ENCODE peak calls at places on chromosome 1, in nine cellular contexts. One of them, this sample, is unnamed.

GRCh38 chr1:159122005-159122621 is 45.5 kb upstream of the AIM2 start:
- DNase-seq in H1: no peak
- DNase-seq in HCT116: no peak
- DNase-seq in A549: no peak
- DNase-seq in K562: no peak
- DNase-seq in endothelial cell of umbilical vein: peak
- DNase-seq in GM12878: peak
- DNase-seq in HepG2: no peak
- DNase-seq in SK-N-SH: no peak
- DNase-seq in this sample: no peak

GRCh38 chr1:90045853-90046563 is 51.1 kb downstream of the ZNF326 start:
- DNase-seq in H1: peak
- DNase-seq in HCT116: peak
- DNase-seq in A549: peak
- DNase-seq in K562: peak
- DNase-seq in endothelial cell of umbilical vein: peak
- DNase-seq in GM12878: no peak
- DNase-seq in HepG2: peak
- DNase-seq in SK-N-SH: peak
- DNase-seq in this sample: peak

GRCh38 chr1:184387069-184387870 is 441 bp downstream of the C1orf21 start:
- DNase-seq in H1: peak
- DNase-seq in HCT116: no peak
- DNase-seq in A549: peak
- DNase-seq in K562: no peak
- DNase-seq in endothelial cell of umbilical vein: peak
- DNase-seq in GM12878: no peak
- DNase-seq in HepG2: no peak
- DNase-seq in SK-N-SH: peak
- DNase-seq in this sample: peak

GRCh38 chr1:12383786-12384185 is 154.0 kb downstream of the VPS13D start:
- DNase-seq in H1: no peak
- DNase-seq in HCT116: no peak
- DNase-seq in A549: no peak
- DNase-seq in K562: no peak
- DNase-seq in endothelial cell of umbilical vein: no peak
- DNase-seq in GM12878: no peak
- DNase-seq in HepG2: no peak
- DNase-seq in SK-N-SH: no peak
- DNase-seq in this sample: no peak

GRCh38 chr1:38046333-38046883 is at the start of gene POU3F1:
- DNase-seq in H1: no peak
- DNase-seq in HCT116: no peak
- DNase-seq in A549: no peak
- DNase-seq in K562: no peak
- DNase-seq in endothelial cell of umbilical vein: no peak
- DNase-seq in GM12878: no peak
- DNase-seq in HepG2: no peak
- DNase-seq in SK-N-SH: peak
- DNase-seq in this sample: no peak

GRCh38 chr1:1024421-1025415 is 4.8 kb downstream of the AGRN start:
- DNase-seq in H1: no peak
- DNase-seq in HCT116: peak
- DNase-seq in A549: peak
- DNase-seq in K562: no peak
- DNase-seq in endothelial cell of umbilical vein: no peak
- DNase-seq in GM12878: no peak
- DNase-seq in HepG2: peak
- DNase-seq in SK-N-SH: no peak
- DNase-seq in this sample: no peak

GRCh38 chr1:7373251-7373650 is 397.8 kb upstream of the VAMP3 start:
- DNase-seq in H1: no peak
- DNase-seq in HCT116: no peak
- DNase-seq in A549: no peak
- DNase-seq in K562: no peak
- DNase-seq in endothelial cell of umbilical vein: no peak
- DNase-seq in GM12878: no peak
- DNase-seq in HepG2: no peak
- DNase-seq in SK-N-SH: no peak
- DNase-seq in this sample: no peak

GRCh38 chr1:158113759-158114127 is 67.0 kb upstream of the CD1D start:
- DNase-seq in H1: no peak
- DNase-seq in HCT116: no peak
- DNase-seq in A549: no peak
- DNase-seq in K562: no peak
- DNase-seq in endothelial cell of umbilical vein: no peak
- DNase-seq in GM12878: no peak
- DNase-seq in HepG2: no peak
- DNase-seq in SK-N-SH: no peak
- DNase-seq in this sample: no peak

GRCh38 chr1:202163281-202164270 is 3.2 kb upstream of the PTPN7 start:
- DNase-seq in H1: no peak
- DNase-seq in HCT116: no peak
- DNase-seq in A549: no peak
- DNase-seq in K562: no peak
- DNase-seq in endothelial cell of umbilical vein: no peak
- DNase-seq in GM12878: no peak
- DNase-seq in HepG2: no peak
- DNase-seq in SK-N-SH: no peak
- DNase-seq in this sample: peak

GRCh38 chr1:68889471-68889870 is 392.6 kb upstream of the DEPDC1 start:
- DNase-seq in H1: no peak
- DNase-seq in HCT116: no peak
- DNase-seq in A549: no peak
- DNase-seq in K562: no peak
- DNase-seq in endothelial cell of umbilical vein: no peak
- DNase-seq in GM12878: no peak
- DNase-seq in HepG2: no peak
- DNase-seq in SK-N-SH: no peak
- DNase-seq in this sample: no peak

GRCh38 chr1:27660300-27660837 is 11.6 kb downstream of the IFI6 start:
- DNase-seq in H1: no peak
- DNase-seq in HCT116: no peak
- DNase-seq in A549: no peak
- DNase-seq in K562: no peak
- DNase-seq in endothelial cell of umbilical vein: no peak
- DNase-seq in GM12878: no peak
- DNase-seq in HepG2: no peak
- DNase-seq in SK-N-SH: no peak
- DNase-seq in this sample: no peak
- H3K4me3 ChIP-seq in H1: peak
- H3K4me3 ChIP-seq in HCT116: peak
- H3K4me3 ChIP-seq in A549: peak
- H3K4me3 ChIP-seq in K562: peak
- H3K4me3 ChIP-seq in endothelial cell of umbilical vein: peak
- H3K4me3 ChIP-seq in GM12878: peak
- H3K4me3 ChIP-seq in HepG2: peak
- H3K4me3 ChIP-seq in SK-N-SH: peak
- H3K4me3 ChIP-seq in this sample: peak

DNA sequence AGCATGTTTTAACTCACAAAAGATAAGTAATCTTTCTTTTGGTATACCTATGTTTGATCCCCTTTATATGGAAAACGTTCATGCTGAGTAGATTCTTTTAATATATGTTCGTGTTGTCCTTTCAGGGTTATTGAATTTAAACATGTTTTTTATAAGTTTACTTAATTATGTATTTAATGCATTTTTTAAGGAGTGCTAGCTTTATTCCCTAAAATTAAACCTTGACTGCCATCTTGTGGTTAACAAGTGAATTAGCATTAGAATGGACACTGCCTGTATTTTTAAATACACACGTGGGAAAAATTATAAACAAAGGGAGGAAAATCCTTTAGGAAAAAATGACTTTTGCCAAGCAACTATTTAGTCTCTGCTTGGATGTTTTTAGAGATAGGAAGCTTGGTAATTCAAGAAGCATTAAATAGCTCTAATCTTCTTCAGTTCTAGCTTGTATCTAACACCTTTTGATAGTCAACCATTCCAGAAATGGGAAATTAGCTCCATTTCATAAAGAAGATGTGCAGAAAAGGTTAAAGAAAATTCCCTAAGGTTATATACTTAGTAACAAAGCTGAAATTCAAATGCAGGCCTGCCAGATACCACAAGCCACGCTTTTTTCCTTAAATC is 43.0 kb downstream of the UBE2U start:
- DNase-seq in H1: no peak
- DNase-seq in HCT116: no peak
- DNase-seq in A549: peak
- DNase-seq in K562: peak
- DNase-seq in endothelial cell of umbilical vein: peak
- DNase-seq in GM12878: no peak
- DNase-seq in HepG2: peak
- DNase-seq in SK-N-SH: peak
- DNase-seq in this sample: peak
- TF ChIP-seq MAX in H1: no peak
- TF ChIP-seq MAX in HCT116: peak
- TF ChIP-seq MAX in A549: no peak
- TF ChIP-seq MAX in K562: no peak
- TF ChIP-seq MAX in endothelial cell of umbilical vein: no peak
- TF ChIP-seq MAX in GM12878: no peak
- TF ChIP-seq MAX in HepG2: no peak
- TF ChIP-seq MAX in SK-N-SH: no peak
- TF ChIP-seq MAX in this sample: peak

DNA sequence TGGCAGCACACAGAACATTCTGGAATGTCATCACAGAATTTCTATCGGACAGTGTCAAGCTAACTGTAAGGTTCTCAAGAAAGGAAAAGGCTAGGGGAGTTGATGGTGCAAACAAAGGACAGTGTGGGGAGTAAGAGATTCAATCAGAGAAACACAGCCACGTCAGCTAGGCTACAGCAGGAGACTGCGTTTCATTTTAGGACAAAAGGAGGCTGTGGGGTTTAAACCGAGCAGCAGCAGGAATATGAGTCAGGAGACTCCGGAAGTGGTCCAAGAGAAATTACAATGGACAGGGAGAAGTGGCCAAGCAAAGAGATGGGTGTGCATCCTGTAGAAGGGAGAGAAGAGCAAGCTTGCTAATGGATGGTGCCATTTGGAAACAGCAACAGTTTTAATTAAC is 37.4 kb upstream of the C1orf198 start:
- DNase-seq in H1: no peak
- DNase-seq in HCT116: no peak
- DNase-seq in A549: no peak
- DNase-seq in K562: no peak
- DNase-seq in endothelial cell of umbilical vein: peak
- DNase-seq in GM12878: no peak
- DNase-seq in HepG2: no peak
- DNase-seq in SK-N-SH: no peak
- DNase-seq in this sample: no peak
- H3K4me3 ChIP-seq in H1: no peak
- H3K4me3 ChIP-seq in HCT116: no peak
- H3K4me3 ChIP-seq in A549: no peak
- H3K4me3 ChIP-seq in K562: no peak
- H3K4me3 ChIP-seq in endothelial cell of umbilical vein: no peak
- H3K4me3 ChIP-seq in GM12878: no peak
- H3K4me3 ChIP-seq in HepG2: no peak
- H3K4me3 ChIP-seq in SK-N-SH: no peak
- H3K4me3 ChIP-seq in this sample: no peak

GRCh38 chr1:155286544-155286943 is 9.3 kb downstream of the HCN3 start:
- DNase-seq in H1: no peak
- DNase-seq in HCT116: no peak
- DNase-seq in A549: no peak
- DNase-seq in K562: no peak
- DNase-seq in endothelial cell of umbilical vein: no peak
- DNase-seq in GM12878: no peak
- DNase-seq in HepG2: peak
- DNase-seq in SK-N-SH: no peak
- DNase-seq in this sample: no peak
- TF ChIP-seq MAX in H1: no peak
- TF ChIP-seq MAX in HCT116: no peak
- TF ChIP-seq MAX in A549: no peak
- TF ChIP-seq MAX in K562: no peak
- TF ChIP-seq MAX in endothelial cell of umbilical vein: no peak
- TF ChIP-seq MAX in GM12878: no peak
- TF ChIP-seq MAX in HepG2: peak
- TF ChIP-seq MAX in SK-N-SH: no peak
- TF ChIP-seq MAX in this sample: no peak

DNA sequence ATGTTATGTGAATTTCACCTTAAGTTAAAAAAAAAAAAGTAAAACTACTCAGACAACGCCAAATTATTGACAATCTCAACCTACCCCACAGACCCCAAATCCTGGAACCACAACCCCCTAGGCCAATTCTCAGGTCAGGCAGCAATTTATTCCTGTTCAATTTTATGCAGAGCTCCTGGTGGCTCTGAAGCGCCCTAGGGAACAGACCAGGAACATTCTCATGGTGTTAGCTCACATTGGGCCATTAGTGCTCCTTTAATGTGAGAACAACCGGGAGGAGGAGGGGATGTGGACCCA is 442 bp upstream of the PSEN2 start:
- DNase-seq in H1: no peak
- DNase-seq in HCT116: peak
- DNase-seq in A549: no peak
- DNase-seq in K562: no peak
- DNase-seq in endothelial cell of umbilical vein: no peak
- DNase-seq in GM12878: no peak
- DNase-seq in HepG2: no peak
- DNase-seq in SK-N-SH: no peak
- DNase-seq in this sample: no peak
- H3K4me3 ChIP-seq in H1: peak
- H3K4me3 ChIP-seq in HCT116: peak
- H3K4me3 ChIP-seq in A549: peak
- H3K4me3 ChIP-seq in K562: peak
- H3K4me3 ChIP-seq in endothelial cell of umbilical vein: peak
- H3K4me3 ChIP-seq in GM12878: peak
- H3K4me3 ChIP-seq in HepG2: peak
- H3K4me3 ChIP-seq in SK-N-SH: peak
- H3K4me3 ChIP-seq in this sample: peak

GRCh38 chr1:174996474-174996873 is 3.3 kb upstream of the CACYBP start:
- DNase-seq in H1: no peak
- DNase-seq in HCT116: no peak
- DNase-seq in A549: no peak
- DNase-seq in K562: peak
- DNase-seq in endothelial cell of umbilical vein: peak
- DNase-seq in GM12878: no peak
- DNase-seq in HepG2: no peak
- DNase-seq in SK-N-SH: no peak
- DNase-seq in this sample: no peak
- TF ChIP-seq MAX in H1: no peak
- TF ChIP-seq MAX in HCT116: no peak
- TF ChIP-seq MAX in A549: no peak
- TF ChIP-seq MAX in K562: no peak
- TF ChIP-seq MAX in endothelial cell of umbilical vein: no peak
- TF ChIP-seq MAX in GM12878: no peak
- TF ChIP-seq MAX in HepG2: no peak
- TF ChIP-seq MAX in SK-N-SH: no peak
- TF ChIP-seq MAX in this sample: no peak

DNA sequence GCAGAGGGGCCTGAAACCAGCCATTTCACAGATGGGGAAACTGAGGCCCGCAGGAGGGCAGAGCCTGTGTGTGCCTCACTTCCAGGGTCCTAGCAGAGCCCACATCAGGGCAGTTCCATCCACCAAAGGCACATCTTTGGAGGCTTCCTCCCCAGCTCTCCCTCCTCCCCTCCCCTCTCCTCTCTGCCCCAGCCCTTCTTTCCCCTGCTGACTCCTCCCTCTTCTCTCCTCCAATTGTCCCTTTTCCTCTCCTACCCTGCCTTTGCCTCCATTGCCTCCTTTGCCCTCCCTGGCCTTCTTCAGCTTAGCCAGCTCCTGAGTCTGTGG is 56.6 kb downstream of the TMEM53 start:
- DNase-seq in H1: no peak
- DNase-seq in HCT116: no peak
- DNase-seq in A549: no peak
- DNase-seq in K562: no peak
- DNase-seq in endothelial cell of umbilical vein: no peak
- DNase-seq in GM12878: no peak
- DNase-seq in HepG2: no peak
- DNase-seq in SK-N-SH: no peak
- DNase-seq in this sample: no peak
- H3K4me3 ChIP-seq in H1: peak
- H3K4me3 ChIP-seq in HCT116: no peak
- H3K4me3 ChIP-seq in A549: no peak
- H3K4me3 ChIP-seq in K562: no peak
- H3K4me3 ChIP-seq in endothelial cell of umbilical vein: no peak
- H3K4me3 ChIP-seq in GM12878: no peak
- H3K4me3 ChIP-seq in HepG2: no peak
- H3K4me3 ChIP-seq in SK-N-SH: no peak
- H3K4me3 ChIP-seq in this sample: no peak

This sample was measured in NB4.